ENCODE peak calls at places on chromosomes 13 and 19, in five cellular contexts. P, X, Q, S and Y are unnamed samples.

GRCh38 chr13:97018029-97018819 is 23.9 kb upstream of the OXGR1 start:
- DNase-seq in P (peak), X (peak), Q (peak), S (no peak), Y (peak)

GRCh38 chr13:35771898-35772297 is 295.4 kb upstream of the MAB21L1 start:
- DNase-seq in P (no peak), X (no peak), Q (no peak), S (no peak), Y (peak)

GRCh38 chr13:32976046-32976781 is 40.0 kb upstream of the KL start:
- DNase-seq in P (no peak), X (no peak), Q (no peak), S (no peak), Y (no peak)

GRCh38 chr19:13797870-13798269 is 2.6 kb downstream of the ZSWIM4 start:
- DNase-seq in P (no peak), X (peak), Q (no peak), S (no peak), Y (peak)

GRCh38 chr19:8251025-8251472 is 41.9 kb downstream of the CERS4 start:
- DNase-seq in P (no peak), X (no peak), Q (no peak), S (no peak), Y (peak)

GRCh38 chr13:57138988-57139387 is 1.7 kb upstream of the PRR20A start:
- DNase-seq in P (no peak), X (no peak), Q (no peak), S (no peak), Y (no peak)

GRCh38 chr13:38073931-38074330 is 204.4 kb upstream of the TRPC4 start:
- DNase-seq in P (no peak), X (no peak), Q (no peak), S (no peak), Y (no peak)

GRCh38 chr19:30968841-30969399 is 380.3 kb downstream of the TSHZ3 start:
- DNase-seq in P (no peak), X (no peak), Q (no peak), S (no peak), Y (no peak)

GRCh38 chr13:20610006-20610405 is 43.0 kb downstream of the IFT88 start:
- DNase-seq in P (no peak), X (no peak), Q (no peak), S (no peak), Y (peak)

GRCh38 chr19:51059715-51060114 is 5.2 kb downstream of the KLK13 start:
- DNase-seq in P (no peak), X (no peak), Q (no peak), S (no peak), Y (no peak)

GRCh38 chr13:24225930-24226329 is 65.4 kb downstream of the SPATA13 start:
- DNase-seq in P (no peak), X (no peak), Q (no peak), S (no peak), Y (no peak)
- TF ChIP-seq RCOR1 in P (no peak), X (no peak), Q (no peak), S (no peak), Y (no peak)

DNA sequence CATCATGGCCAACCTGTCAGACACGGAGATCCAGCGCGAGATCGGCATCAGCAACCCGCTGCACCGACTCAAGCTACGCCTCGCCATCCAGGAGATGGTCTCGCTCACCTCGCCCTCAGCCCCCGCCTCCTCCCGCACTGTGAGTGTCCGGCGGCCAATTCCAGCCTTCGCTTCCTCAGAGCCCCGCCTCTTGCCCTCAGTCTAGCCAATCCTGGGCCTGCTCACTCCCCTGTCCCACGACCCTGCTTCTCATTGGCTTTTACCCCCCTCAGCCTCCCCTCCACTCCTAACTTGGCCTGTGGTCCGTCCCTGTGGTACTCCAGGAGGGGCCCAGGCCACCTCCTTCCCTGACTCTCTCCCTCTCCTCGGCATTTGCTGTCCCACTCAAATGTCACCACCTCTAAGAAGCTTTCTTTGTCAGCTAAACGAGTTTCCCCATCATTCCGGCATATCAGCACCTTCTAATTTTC is 12.3 kb downstream of the HRC start:
- DNase-seq in P (peak), X (peak), Q (peak), S (no peak), Y (peak)
- TF ChIP-seq RCOR1 in P (no peak), X (no peak), Q (peak), S (no peak), Y (no peak)

DNA sequence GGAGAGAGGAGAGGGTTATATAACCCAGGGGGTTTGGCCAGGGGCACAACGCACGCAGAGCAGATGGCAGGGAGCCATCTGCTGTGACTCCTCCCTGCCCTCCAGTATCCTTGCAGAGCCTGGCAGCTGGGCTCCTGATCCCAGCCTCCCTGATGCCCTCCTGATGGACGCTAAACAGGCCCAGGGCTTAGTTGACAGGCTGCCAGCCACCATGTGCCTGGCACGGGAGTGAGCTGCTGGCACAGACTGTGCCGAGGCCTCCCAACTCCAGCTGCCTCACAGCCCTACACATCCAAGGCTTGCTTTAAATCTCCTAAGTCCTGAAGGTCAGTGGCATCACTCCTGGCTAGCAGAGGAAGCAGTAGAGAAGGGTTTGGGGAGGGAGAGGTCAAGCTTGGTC is 16.7 kb downstream of the SYDE1 start:
- DNase-seq in P (peak), X (no peak), Q (no peak), S (no peak), Y (no peak)
- TF ChIP-seq RCOR1 in P (no peak), X (no peak), Q (no peak), S (no peak), Y (no peak)

DNA sequence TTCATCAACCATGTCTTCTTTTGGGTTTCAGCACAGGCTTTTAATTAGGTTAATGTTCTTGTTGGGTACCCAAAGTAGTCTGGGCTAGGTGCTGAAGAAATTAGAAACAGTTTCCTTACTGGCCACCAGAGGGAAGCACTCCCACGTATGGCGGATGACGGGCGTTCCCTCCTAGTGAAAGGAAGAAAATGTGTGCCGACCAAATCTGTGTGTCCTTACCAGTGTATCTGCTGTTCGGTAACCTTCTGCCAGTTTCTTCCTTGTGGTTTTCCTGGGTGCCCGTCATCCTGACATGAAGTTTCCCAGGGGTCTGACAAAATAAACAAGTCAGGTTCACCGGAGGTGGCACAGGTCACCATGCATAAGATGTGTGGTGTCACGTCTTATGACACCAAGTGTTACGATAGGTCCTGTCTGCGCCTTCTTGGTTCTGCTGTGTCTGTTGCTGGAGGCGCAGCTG is 6.0 kb upstream of the WDR88 start:
- DNase-seq in P (peak), X (peak), Q (peak), S (peak), Y (peak)
- TF ChIP-seq RCOR1 in P (no peak), X (no peak), Q (peak), S (no peak), Y (no peak)